ENCODE peak calls at places on chromosome 3, in four cellular contexts. X, V, T and G are unnamed samples.

GRCh38 chr3:190384241-190384863 is 3.6 kb upstream of the CLDN16 start:
- DNase-seq in V (peak), T (no peak), X (no peak), G (no peak)

GRCh38 chr3:126704494-126705214 is 614 bp downstream of the CHCHD6 start:
- DNase-seq in T (no peak), V (no peak), X (no peak), G (no peak)

GRCh38 chr3:21745971-21746370 is 5.0 kb downstream of the ZNF385D start:
- DNase-seq in T (no peak), X (no peak), V (no peak), G (no peak)

GRCh38 chr3:150078983-150079739 is 108.5 kb upstream of the PFN2 start:
- DNase-seq in X (peak), V (peak), T (no peak), G (peak)

GRCh38 chr3:129001101-129001816 is at the start of gene EFCC1:
- DNase-seq in X (peak), T (peak), V (no peak), G (no peak)

GRCh38 chr3:194201953-194202666 is 66.2 kb downstream of the HES1 start:
- DNase-seq in X (no peak), V (no peak), T (no peak), G (no peak)

GRCh38 chr3:56624725-56625124 is 58.3 kb downstream of the TASOR start:
- DNase-seq in X (no peak), T (no peak), V (peak), G (peak)

GRCh38 chr3:72082121-72082715 is 297.3 kb upstream of the PROK2 start:
- DNase-seq in X (peak), V (no peak), T (peak), G (peak)

GRCh38 chr3:134694445-134694844 is 43.6 kb upstream of the KY start:
- DNase-seq in T (no peak), X (no peak), V (no peak), G (no peak)

GRCh38 chr3:171206283-171206682 is 179.8 kb upstream of the SLC2A2 start:
- DNase-seq in X (no peak), V (no peak), T (no peak), G (no peak)

GRCh38 chr3:23720885-23721284 is 84.9 kb upstream of the UBE2E1 start:
- DNase-seq in V (no peak), X (no peak), T (no peak), G (no peak)

GRCh38 chr3:42682301-42683070 is 2.9 kb upstream of the KLHL40 start:
- DNase-seq in T (peak), V (no peak), X (no peak), G (no peak)

GRCh38 chr3:162960269-162960668 is 1463.7 kb downstream of the OTOL1 start:
- DNase-seq in T (no peak), X (no peak), V (no peak), G (no peak)

GRCh38 chr3:136949708-136950107 is 8.1 kb upstream of the IL20RB start:
- DNase-seq in V (no peak), T (no peak), X (no peak), G (no peak)

GRCh38 chr3:14784087-14784596 is 34.6 kb upstream of the FGD5 start:
- DNase-seq in V (no peak), T (peak), X (no peak), G (no peak)

GRCh38 chr3:115350606-115351005 is 203.5 kb upstream of the ZBTB20 start:
- DNase-seq in T (no peak), X (no peak), V (peak), G (no peak)

GRCh38 chr3:23239181-23240068 is 36.3 kb downstream of the UBE2E2 start:
- DNase-seq in V (no peak), T (no peak), X (no peak), G (no peak)

GRCh38 chr3:167228135-167228534 is 152.0 kb downstream of the ZBBX start:
- DNase-seq in X (no peak), T (no peak), V (no peak), G (no peak)

GRCh38 chr3:126127904-126128303 is 44.0 kb upstream of the SLC41A3 start:
- DNase-seq in X (peak), V (no peak), T (peak), G (no peak)

GRCh38 chr3:79517766-79518413 is 249.9 kb downstream of the ROBO1 start:
- DNase-seq in X (no peak), T (no peak), V (peak), G (no peak)

GRCh38 chr3:66938338-66938963 is 59.7 kb upstream of the KBTBD8 start:
- DNase-seq in X (no peak), V (peak), T (no peak), G (peak)

GRCh38 chr3:9175421-9175820 is 74.0 kb downstream of the SRGAP3 start:
- DNase-seq in T (no peak), X (no peak), V (no peak), G (no peak)

GRCh38 chr3:172034786-172035685 is 4.3 kb upstream of the FNDC3B start:
- DNase-seq in X (no peak), V (no peak), T (no peak), G (no peak)

GRCh38 chr3:117814975-117815374 is 1105.4 kb downstream of the TUSC7 start:
- DNase-seq in X (no peak), T (no peak), V (no peak), G (peak)

GRCh38 chr3:58236527-58237237 is 910 bp upstream of the ABHD6 start:
- DNase-seq in X (no peak), V (no peak), T (peak), G (no peak)

GRCh38 chr3:197088370-197088769 is 58.8 kb upstream of the MELTF start:
- DNase-seq in T (no peak), X (no peak), V (no peak), G (no peak)

GRCh38 chr3:38375072-38375471 is 28.5 kb downstream of the XYLB start:
- DNase-seq in V (no peak), T (no peak), X (no peak), G (no peak)

GRCh38 chr3:150925751-150926201 is 20.5 kb upstream of the MINDY4B start:
- DNase-seq in X (no peak), V (no peak), T (peak), G (no peak)

DNA sequence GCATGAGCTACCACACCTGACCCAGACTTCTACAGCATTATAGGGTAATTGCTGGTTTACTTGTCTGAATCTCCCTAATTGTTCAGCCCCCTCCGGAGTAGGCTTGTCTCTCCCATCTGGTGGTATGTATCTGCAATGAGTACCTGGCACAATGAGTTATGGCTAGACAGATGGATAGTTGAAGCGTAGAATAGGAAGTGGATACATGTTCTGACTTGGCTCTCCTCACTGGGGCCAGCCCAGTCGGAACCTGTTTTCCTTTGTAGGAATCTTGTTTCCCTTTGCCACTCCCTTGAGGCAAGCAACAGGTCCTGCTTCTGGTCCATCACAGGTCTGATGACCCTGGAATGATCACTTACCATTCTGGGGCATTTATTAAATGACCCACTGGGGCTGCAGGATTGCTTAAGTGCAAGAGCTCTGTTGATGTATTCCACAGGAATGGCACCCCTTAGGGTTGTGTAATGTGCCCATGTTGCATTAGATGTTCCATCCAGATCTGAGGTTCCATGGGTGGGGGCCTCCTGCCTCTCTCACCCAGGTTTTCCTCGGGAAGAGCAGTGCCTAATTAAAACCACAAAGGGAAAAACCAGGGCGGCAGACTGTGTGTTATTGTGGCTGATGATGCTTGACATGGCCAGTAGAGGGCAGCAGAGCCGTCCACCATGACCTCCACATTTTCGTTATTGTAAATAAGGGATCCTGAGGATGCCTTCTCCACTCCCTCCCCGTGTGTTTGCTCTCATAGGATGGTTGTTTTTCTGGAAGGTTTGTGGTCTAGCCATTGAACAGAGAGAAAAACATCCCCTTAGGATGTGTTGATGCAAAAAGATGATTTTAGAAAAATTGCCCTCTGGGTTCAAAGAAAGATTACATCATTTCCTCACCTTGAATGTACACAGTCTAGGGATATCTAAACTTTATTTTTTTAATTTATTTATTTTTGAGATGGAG is 58.0 kb downstream of the CMTM8 start:
- DNase-seq in T (peak), X (peak), V (peak), G (peak)
- TF ChIP-seq CTCF in T (peak), X (peak), V (peak), G (peak)

DNA sequence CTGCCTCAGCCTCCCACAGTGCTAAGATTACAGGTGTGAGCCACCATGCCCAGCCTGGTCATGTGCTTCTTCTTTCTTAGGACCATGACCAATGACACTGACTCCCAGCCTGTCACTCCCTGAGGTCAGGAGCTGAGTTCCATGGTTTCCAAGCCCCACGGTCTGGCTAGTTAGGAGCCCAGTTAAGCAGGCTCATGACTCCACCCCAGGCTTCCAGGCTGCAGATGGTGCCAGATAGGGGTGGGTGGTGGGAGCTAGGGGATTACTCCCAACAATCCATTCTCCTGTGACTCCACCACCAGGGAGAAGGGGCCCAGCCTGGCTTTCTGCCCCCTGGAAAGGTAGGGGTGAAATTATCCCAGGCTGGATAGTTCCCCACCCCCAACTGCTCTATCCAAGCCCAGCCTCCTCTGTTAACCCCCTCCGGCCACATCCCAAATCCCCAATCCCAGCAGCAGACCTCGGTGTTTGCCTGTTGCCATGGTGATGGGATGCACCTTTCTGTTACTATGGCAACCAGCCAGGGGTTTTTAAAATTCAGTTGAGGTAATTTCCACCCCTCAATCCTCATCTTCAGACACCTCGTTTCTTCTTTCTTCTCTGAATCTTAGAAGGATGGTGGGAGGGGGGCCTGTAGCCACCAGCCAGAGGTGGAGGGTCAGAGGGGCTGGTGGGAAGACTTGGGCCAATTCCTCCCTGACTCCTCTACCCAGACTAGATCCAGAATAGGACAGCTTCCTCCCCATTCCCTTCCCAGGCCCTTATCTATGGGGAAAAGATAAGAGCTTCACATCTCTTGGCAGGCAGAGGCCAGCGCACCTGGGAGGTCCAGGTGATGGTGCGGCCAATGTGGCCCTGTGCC is 22.5 kb upstream of the SEMA3F start:
- DNase-seq in T (no peak), X (no peak), V (no peak), G (no peak)
- TF ChIP-seq CTCF in T (no peak), X (no peak), V (no peak), G (no peak)

DNA sequence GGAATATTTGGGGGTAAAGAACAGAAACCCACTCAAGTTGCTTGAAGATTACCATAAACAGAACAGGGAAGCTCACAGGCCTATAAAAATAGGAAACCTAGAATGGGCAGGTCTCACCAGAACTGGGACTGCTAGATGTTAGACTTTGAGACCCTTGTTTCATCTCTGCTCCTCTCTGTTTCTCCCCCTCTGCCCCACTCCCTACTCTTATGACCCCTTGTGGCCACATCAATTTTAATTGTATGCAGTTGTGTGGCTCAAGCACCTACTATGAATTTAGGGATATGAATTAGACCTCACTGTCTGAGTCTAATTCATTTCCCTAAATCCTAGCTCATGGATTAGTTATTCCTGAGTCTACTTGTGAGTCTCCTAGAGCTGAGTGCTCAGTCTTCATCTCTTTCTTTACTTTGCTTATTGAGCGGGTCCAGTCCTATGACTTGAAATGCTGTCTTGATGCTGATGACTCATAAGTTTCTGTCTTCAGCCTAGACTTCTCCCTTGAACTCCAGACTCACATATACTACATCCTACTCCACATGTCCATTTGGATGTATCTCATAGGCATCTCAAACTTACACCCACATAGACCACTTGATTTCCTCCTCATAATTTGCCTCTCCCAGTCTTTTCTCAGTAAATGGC is 78.7 kb downstream of the ITPR1 start:
- DNase-seq in V (no peak), T (no peak), X (no peak), G (no peak)
- TF ChIP-seq CTCF in V (peak), T (no peak), X (no peak), G (no peak)

DNA sequence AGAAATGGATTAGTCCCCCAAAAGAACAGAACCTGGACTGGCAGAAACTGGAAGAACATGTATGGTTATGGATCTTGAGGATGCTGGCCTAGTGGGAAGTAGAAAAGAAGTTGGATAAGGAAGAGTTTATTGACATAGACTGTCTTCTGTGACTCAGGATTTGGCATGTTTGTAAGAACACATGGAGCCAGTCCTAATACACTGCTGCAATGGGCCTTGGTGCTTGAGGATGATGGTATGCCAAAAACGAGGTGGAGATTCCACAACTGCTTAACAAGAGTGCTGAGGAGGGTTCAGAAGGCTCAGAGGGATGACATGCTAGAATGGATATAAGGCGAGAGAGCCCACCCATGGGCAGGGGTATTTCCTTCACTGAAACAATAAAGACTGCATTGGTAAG is 22.4 kb downstream of the LZTFL1 start:
- DNase-seq in X (no peak), V (no peak), T (no peak), G (no peak)
- TF ChIP-seq CTCF in X (no peak), V (no peak), T (no peak), G (no peak)

DNA sequence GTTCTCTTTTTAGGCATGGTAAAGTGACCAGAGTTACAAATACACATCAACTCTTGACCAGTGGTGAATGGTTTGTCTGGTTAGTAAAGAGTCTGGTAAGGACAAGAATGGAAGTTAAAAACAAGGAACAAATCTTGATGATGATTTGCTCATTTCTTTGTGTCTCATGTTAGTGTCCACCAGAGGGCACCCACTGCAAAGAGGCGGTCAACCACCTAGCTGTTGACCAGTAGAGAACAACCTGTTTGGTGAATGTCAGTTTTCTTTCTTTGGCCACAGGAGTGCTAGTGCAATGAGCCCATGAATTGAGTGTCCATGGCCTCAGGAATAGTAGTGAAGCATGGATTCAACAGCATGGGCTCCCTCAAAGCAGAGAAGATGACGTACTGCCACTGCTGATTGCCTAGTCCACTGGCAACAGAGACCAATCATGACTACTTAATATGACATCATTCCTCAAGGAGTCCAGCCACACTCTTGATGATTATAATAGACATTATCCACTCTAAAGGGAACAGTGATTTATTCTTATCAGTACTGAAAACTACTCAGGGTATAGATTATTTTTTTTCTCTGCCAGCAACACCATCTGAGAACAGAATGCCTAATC is 10.7 kb upstream of the CNTN6 start:
- DNase-seq in T (no peak), V (peak), X (no peak), G (no peak)
- TF ChIP-seq CTCF in T (peak), V (peak), X (peak), G (peak)